ENCODE peak calls at places on chromosomes 4 and X, in seven cellular contexts. M is IMR-90, L is H1, W is H9, Z is trophoblast cell, S is mesendoderm, O is neuronal stem cell. H is an unnamed sample.
A peak's percentile ranks its signal among the peaks of the same experiment; 100 is the strongest.

GRCh38 chrX:113048896-113049295 is 208.3 kb upstream of the AMOT start:
- DNase-seq in W (no peak), O (no peak), L (no peak), S (no peak), M (no peak), Z (no peak), H (no peak)

GRCh38 chr4:168480991-168481588 is 798 bp upstream of the DDX60L start:
- DNase-seq in S (no peak), O (no peak), M (peak; percentile 85), L (no peak), Z (peak; percentile 24), W (no peak), H (peak; percentile 83)

GRCh38 chr4:88115587-88115986 is 42.9 kb downstream of the ABCG2 start:
- DNase-seq in S (no peak), Z (no peak), O (no peak), M (no peak), W (no peak), L (no peak), H (no peak)

GRCh38 chr4:176492648-176493302 is 173.0 kb downstream of the SPCS3 start:
- DNase-seq in M (peak; percentile 34), W (no peak), O (no peak), S (no peak), Z (no peak), L (no peak), H (peak; percentile 52)

GRCh38 chr4:89829470-89830138 is 7.4 kb downstream of the SNCA start:
- DNase-seq in Z (no peak), S (no peak), W (no peak), M (no peak), L (no peak), O (no peak), H (peak; percentile 45)

GRCh38 chrX:130340271-130340670 is 552 bp downstream of the SLC25A14 start:
- DNase-seq in S (no peak), L (no peak), O (peak; percentile 0), W (no peak), Z (no peak), M (no peak), H (peak; percentile 0)

GRCh38 chr4:1084394-1084793 is 29.0 kb downstream of the RNF212 start:
- DNase-seq in O (no peak), S (no peak), M (no peak), W (no peak), L (no peak), Z (no peak), H (no peak)

GRCh38 chr4:121358473-121358872 is 22.3 kb downstream of the QRFPR start:
- DNase-seq in O (no peak), W (no peak), Z (no peak), L (no peak), M (peak; percentile 23), S (no peak), H (peak; percentile 72)

GRCh38 chrX:109440475-109440874 is 41.4 kb downstream of the GUCY2F start:
- DNase-seq in Z (no peak), S (no peak), O (no peak), W (no peak), L (no peak), M (no peak), H (no peak)

GRCh38 chrX:16671005-16671404 is 21.0 kb downstream of the S100G start:
- DNase-seq in Z (peak; percentile 7), M (peak; percentile 72), W (no peak), L (no peak), S (peak; percentile 57), O (no peak), H (peak; percentile 48)

GRCh38 chrX:118356154-118356701 is 10.3 kb downstream of the WDR44 start:
- DNase-seq in W (no peak), Z (no peak), M (no peak), S (no peak), O (no peak), L (no peak), H (no peak)

GRCh38 chrX:26414534-26414933 is 198.6 kb downstream of the MAGEB5 start:
- DNase-seq in Z (no peak), S (peak; percentile 79), M (no peak), O (no peak), W (no peak), L (no peak), H (no peak)

GRCh38 chr4:77193511-77194236 is 36.7 kb downstream of the CCNG2 start:
- DNase-seq in M (no peak), L (no peak), S (peak; percentile 88), W (peak; percentile 91), O (no peak), Z (peak; percentile 82), H (peak; percentile 15)

GRCh38 chrX:138128025-138128671 is 562.2 kb downstream of the ZIC3 start:
- DNase-seq in S (peak; percentile 58), M (peak; percentile 11), O (peak; percentile 38), W (peak; percentile 32), L (no peak), Z (peak; percentile 1), H (peak; percentile 0)

GRCh38 chr4:187606581-187606980 is 389.0 kb upstream of the ZFP42 start:
- DNase-seq in L (no peak), W (peak; percentile 63), Z (peak; percentile 20), M (peak; percentile 69), O (peak; percentile 44), S (peak; percentile 77), H (peak; percentile 63)

GRCh38 chrX:68175569-68175968 is 257.7 kb downstream of the OPHN1 start:
- DNase-seq in O (no peak), Z (no peak), M (peak; percentile 72), S (no peak), W (no peak), L (no peak), H (peak; percentile 57)

GRCh38 chrX:140526138-140526537 is 21.3 kb upstream of the SOX3 start:
- DNase-seq in M (peak; percentile 57), S (peak; percentile 95), O (no peak), Z (no peak), L (no peak), W (peak; percentile 52), H (peak; percentile 25)

GRCh38 chr4:81052119-81053068 is 21.9 kb downstream of the BMP3 start:
- DNase-seq in W (peak; percentile 67), O (peak; percentile 84), L (peak; percentile 44), S (peak; percentile 84), Z (peak; percentile 28), M (peak; percentile 74), H (peak; percentile 64)

GRCh38 chrX:42759881-42760280 is 18.1 kb downstream of the PPP1R2C start:
- DNase-seq in W (no peak), M (no peak), S (no peak), Z (no peak), L (no peak), O (no peak), H (no peak)

GRCh38 chr4:174012135-174012923 is 271.1 kb downstream of the FBXO8 start:
- DNase-seq in L (no peak), S (no peak), M (no peak), Z (no peak), O (no peak), W (no peak), H (peak; percentile 57)

GRCh38 chr4:150078996-150079581 is 844 bp downstream of the DCLK2 start:
- DNase-seq in O (peak; percentile 31), Z (peak; percentile 20), L (peak; percentile 21), M (peak; percentile 40), S (peak; percentile 65), W (peak; percentile 61), H (peak; percentile 70)

GRCh38 chrX:112670964-112671363 is 8.8 kb downstream of the LHFPL1 start:
- DNase-seq in O (no peak), S (no peak), Z (no peak), M (no peak), L (no peak), W (no peak), H (no peak)

GRCh38 chr4:48093949-48094550 is 40.0 kb downstream of the TXK start:
- DNase-seq in O (no peak), M (peak; percentile 7), L (peak; percentile 15), Z (no peak), W (no peak), S (peak; percentile 82), H (peak; percentile 38)

GRCh38 chrX:95505721-95506120 is 1178.9 kb upstream of the DIAPH2 start:
- DNase-seq in M (no peak), S (peak; percentile 59), Z (no peak), W (peak; percentile 53), L (peak; percentile 7), O (peak; percentile 2), H (no peak)

GRCh38 chr4:123505457-123506310 is 109.1 kb downstream of the SPRY1 start:
- DNase-seq in L (peak; percentile 96), M (peak; percentile 61), W (peak; percentile 98), Z (no peak), S (peak; percentile 97), O (peak; percentile 82), H (peak; percentile 62)

GRCh38 chr4:5963611-5964010 is 54.6 kb downstream of the C4orf50 start:
- DNase-seq in M (no peak), O (no peak), S (peak; percentile 63), L (no peak), Z (no peak), W (no peak), H (no peak)

GRCh38 chrX:110021180-110022022 is 18.5 kb downstream of the TMEM164 start:
- DNase-seq in W (no peak), S (no peak), Z (no peak), O (no peak), M (peak; percentile 75), L (no peak), H (peak; percentile 67)

GRCh38 chrX:56800801-56801200 is 71.8 kb downstream of the NBDY start:
- DNase-seq in Z (no peak), L (no peak), M (no peak), O (no peak), S (peak; percentile 89), W (peak; percentile 53), H (no peak)

GRCh38 chr4:144809056-144809640 is 163.2 kb downstream of the HHIP start:
- DNase-seq in Z (no peak), O (no peak), M (no peak), W (peak; percentile 46), S (peak; percentile 25), L (no peak), H (no peak)

DNA sequence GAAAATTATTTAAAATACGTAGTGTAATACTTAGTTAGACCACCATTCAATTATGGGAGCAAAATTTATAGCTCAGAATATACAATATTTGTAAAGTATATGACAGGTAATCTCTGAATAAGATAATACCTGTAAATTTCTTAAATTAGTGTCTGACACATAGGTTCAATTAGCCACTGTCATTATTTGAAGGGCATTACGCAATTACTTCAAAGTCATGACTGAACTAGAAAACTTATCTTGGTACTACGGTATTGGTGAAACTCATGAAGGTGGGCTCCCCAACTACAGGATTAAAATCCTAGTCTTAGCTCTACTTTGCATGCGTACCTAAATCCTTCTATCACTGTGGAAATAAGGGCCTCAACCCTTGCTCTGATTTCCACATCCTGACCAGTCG is 860.7 kb downstream of the PCDH19 start:
- DNase-seq in M (no peak), Z (no peak), L (no peak), W (no peak), S (no peak), O (no peak), H (no peak)
- H3K23ac ChIP-seq in M (no peak overlapping the region), Z (no peak overlapping the region), L (no peak overlapping the region), W (no peak overlapping the region), S (no peak overlapping the region), O (no peak overlapping the region), H (no peak overlapping the region)

GRCh38 chr4:184613405-184613804 is 35.8 kb downstream of the CASP3 start:
- DNase-seq in L (no peak), O (no peak), Z (no peak), M (no peak), W (no peak), S (no peak), H (no peak)
- H3K23ac ChIP-seq in L (no peak overlapping the region), O (no peak overlapping the region), Z (no peak overlapping the region), M (no peak overlapping the region), W (no peak overlapping the region), S (no peak overlapping the region), H (no peak overlapping the region)

GRCh38 chr4:2900701-2901100 is 57.1 kb downstream of the ADD1 start:
- DNase-seq in M (no peak), W (no peak), S (no peak), Z (no peak), O (no peak), L (no peak), H (no peak)
- H3K23ac ChIP-seq in M (peak overlapping the region; percentile 33), W (no peak overlapping the region), S (no peak overlapping the region), Z (no peak overlapping the region), O (no peak overlapping the region), L (no peak overlapping the region), H (no peak overlapping the region)

GRCh38 chr4:153025402-153025801 is 89.3 kb downstream of the FHDC1 start:
- DNase-seq in L (no peak), W (no peak), M (no peak), Z (no peak), S (no peak), O (no peak), H (no peak)
- H3K23ac ChIP-seq in L (no peak overlapping the region), W (no peak overlapping the region), M (no peak overlapping the region), Z (no peak overlapping the region), S (no peak overlapping the region), O (no peak overlapping the region), H (no peak overlapping the region)

H was measured in mesenchymal stem cell.